ENCODE peak calls at places on chromosome 6, in four cellular contexts. V is keratinocyte; Z is heart right ventricle; N is CD8-positive, alpha-beta memory T cell. S is an unnamed sample. For H3K4me1, the result is how much of the 10 kb centered on the place peaks cover.

GRCh38 chr6:104483225-104483834 is 376.4 kb downstream of the HACE1 start:
- DNase-seq in V (no peak), Z (no peak), N (no peak), S (no peak)

GRCh38 chr6:14059791-14060436 is 57.7 kb upstream of the CD83 start:
- DNase-seq in V (no peak), Z (peak), N (no peak), S (peak)

GRCh38 chr6:108293527-108294296 is 1.1 kb upstream of the AFG1L start:
- DNase-seq in V (no peak), Z (no peak), N (no peak), S (no peak)

GRCh38 chr6:117149324-117149723 is 116.0 kb upstream of the VGLL2 start:
- DNase-seq in V (no peak), Z (no peak), N (no peak), S (no peak)

GRCh38 chr6:25122622-25123237 is 156.4 kb upstream of the CARMIL1 start:
- DNase-seq in V (no peak), Z (no peak), N (no peak), S (no peak)

GRCh38 chr6:159761135-159761872 is 541 bp upstream of the ACAT2 start:
- DNase-seq in V (no peak), Z (peak), N (no peak), S (no peak)

GRCh38 chr6:38117281-38117680 is 297.8 kb downstream of the ZFAND3 start:
- DNase-seq in V (no peak), Z (no peak), N (no peak), S (no peak)

GRCh38 chr6:77740380-77740779 is 87.5 kb downstream of the MEI4 start:
- DNase-seq in V (no peak), Z (no peak), N (no peak), S (no peak)

GRCh38 chr6:133857696-133858095 is 31.2 kb upstream of the TCF21 start:
- DNase-seq in V (no peak), Z (no peak), N (no peak), S (no peak)

GRCh38 chr6:52640170-52640569 is 30.7 kb upstream of the TMEM14A start:
- DNase-seq in V (no peak), Z (no peak), N (no peak), S (no peak)

GRCh38 chr6:31660224-31660997 is at the start of gene C6orf47:
- DNase-seq in V (no peak), Z (peak), N (peak), S (peak)

GRCh38 chr6:31663087-31663960 is 1.5 kb downstream of the GPANK1 start:
- DNase-seq in V (no peak), Z (no peak), N (no peak), S (no peak)

GRCh38 chr6:31659649-31660223 is 842 bp downstream of the C6orf47 start:
- DNase-seq in V (no peak), Z (no peak), N (no peak), S (no peak)

GRCh38 chr6:31661867-31662723 is 1.5 kb upstream of the C6orf47 start:
- DNase-seq in V (no peak), Z (no peak), N (no peak), S (no peak)

GRCh38 chr6:31660998-31661866 is 654 bp upstream of the C6orf47 start:
- DNase-seq in V (no peak), Z (no peak), N (no peak), S (no peak)
- H3K4me1 ChIP-seq in V (under half), Z (under half), N (half or more), S (half or more)

GRCh38 chr6:111663232-111663631 is 57.6 kb upstream of the TRAF3IP2 start:
- DNase-seq in V (no peak), Z (no peak), N (no peak), S (peak)
- H3K4me1 ChIP-seq in V (under half), Z (under half), N (under half), S (half or more)

GRCh38 chr6:139159016-139159415 is 24.1 kb downstream of the HECA start:
- DNase-seq in V (no peak), Z (no peak), N (no peak), S (no peak)

GRCh38 chr6:139153876-139154275 is 19.0 kb downstream of the HECA start:
- DNase-seq in V (no peak), Z (no peak), N (no peak), S (no peak)

GRCh38 chr6:139154885-139155547 is 20.1 kb downstream of the HECA start:
- DNase-seq in V (no peak), Z (no peak), N (no peak), S (no peak)

GRCh38 chr6:139156571-139156970 is 21.7 kb downstream of the HECA start:
- DNase-seq in V (no peak), Z (no peak), N (no peak), S (no peak)

DNA sequence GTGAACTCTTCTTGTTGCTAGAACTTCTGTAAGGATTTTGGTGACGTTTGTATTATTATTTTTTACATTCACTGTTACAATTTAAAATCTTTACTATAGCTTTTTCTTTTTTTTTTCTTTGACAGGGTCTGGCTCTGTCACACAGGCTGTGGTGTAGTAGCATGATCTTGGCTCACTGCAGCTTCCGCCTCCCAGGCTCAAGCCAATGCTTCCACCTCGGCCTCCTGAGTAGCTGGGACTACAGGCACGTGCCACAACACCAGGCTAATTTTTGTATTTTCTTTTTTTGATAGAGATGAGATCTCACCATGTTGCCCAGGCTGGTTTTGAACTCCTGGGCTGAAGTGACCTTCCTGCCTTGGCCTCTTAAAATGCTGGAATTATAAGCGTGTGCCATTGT is 21.2 kb downstream of the HECA start:
- DNase-seq in V (no peak), Z (no peak), N (no peak), S (no peak)
- H3K4me1 ChIP-seq in V (half or more), Z (under half), N (half or more), S (half or more)

GRCh38 chr6:119326291-119327005 is 23.1 kb downstream of the MAN1A1 start:
- DNase-seq in V (no peak), Z (no peak), N (no peak), S (no peak)

GRCh38 chr6:119327810-119328209 is 21.8 kb downstream of the MAN1A1 start:
- DNase-seq in V (no peak), Z (no peak), N (no peak), S (no peak)

GRCh38 chr6:119324718-119325117 is 24.8 kb downstream of the MAN1A1 start:
- DNase-seq in V (no peak), Z (no peak), N (no peak), S (no peak)

GRCh38 chr6:119323926-119324325 is 25.6 kb downstream of the MAN1A1 start:
- DNase-seq in V (no peak), Z (no peak), N (no peak), S (no peak)

DNA sequence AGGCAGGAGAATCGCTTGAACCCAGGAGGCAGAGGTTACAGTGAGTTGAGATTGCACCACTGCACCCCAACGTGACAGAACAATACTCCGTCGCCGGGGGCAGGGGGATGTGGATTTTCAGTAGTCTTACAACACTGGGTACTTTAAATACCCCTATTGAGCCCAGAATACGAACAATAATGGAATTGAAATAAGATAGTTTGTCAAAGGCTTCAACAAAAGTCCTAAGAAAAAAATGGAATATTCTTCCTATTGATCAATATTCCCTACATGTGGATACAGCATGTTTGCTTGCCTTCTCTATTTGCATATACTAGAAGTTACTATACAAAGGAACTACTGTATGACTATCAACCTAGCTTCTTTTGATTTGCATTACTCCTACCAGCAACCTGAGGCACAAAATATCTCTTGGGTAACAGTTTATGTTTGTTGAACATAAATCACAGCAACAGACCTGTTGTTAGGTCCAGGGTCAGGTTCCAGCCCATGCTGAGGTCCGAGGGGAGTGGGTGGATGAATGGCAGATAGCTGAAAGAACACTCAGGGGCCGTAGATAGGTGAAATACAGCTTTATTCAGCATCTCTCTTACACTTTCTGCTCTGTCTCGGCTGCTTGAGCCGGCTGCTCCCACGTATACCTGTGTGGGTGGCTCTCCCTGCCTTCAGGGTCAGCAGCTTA is 23.9 kb downstream of the MAN1A1 start:
- DNase-seq in V (no peak), Z (no peak), N (no peak), S (no peak)
- H3K4me1 ChIP-seq in V (under half), Z (under half), N (under half), S (under half)

GRCh38 chr6:143553337-143553736 is 41.8 kb upstream of the FUCA2 start:
- DNase-seq in V (no peak), Z (no peak), N (no peak), S (no peak)
- H3K4me1 ChIP-seq in V (under half), Z (under half), N (under half), S (under half)

DNA sequence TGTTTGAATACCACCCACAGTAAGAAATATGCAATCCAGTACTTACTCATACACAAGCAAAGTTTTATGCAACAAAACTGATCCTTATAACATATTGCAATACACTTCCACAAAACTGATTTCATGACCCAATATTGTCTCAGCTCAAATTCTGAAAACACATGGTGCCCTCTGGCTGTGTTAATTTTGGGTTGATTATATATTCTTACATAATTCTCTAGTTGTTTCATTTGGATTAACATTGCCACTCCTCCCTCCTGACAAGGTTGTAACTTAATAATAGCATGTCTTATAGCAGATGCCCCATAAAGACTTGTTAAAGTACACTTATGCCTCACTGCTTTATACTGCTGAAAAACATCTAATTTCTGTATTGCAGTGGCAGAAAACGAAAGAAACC is 73.0 kb upstream of the TULP1 start:
- DNase-seq in V (no peak), Z (no peak), N (no peak), S (no peak)
- H3K4me1 ChIP-seq in V (under half), Z (under half), N (half or more), S (half or more)

S was measured in left ventricle myocardium inferior.